ENCODE peak calls at places on chromosomes 13 and 19, in seven cellular contexts. W is fibroblast of pulmonary artery; B is stimulated activated CD8-positive, alpha-beta memory T cell treated with anti-CD3 and anti-CD28 coated beads, Interleukin-15, amount 100 ng/mL, for 24 hours; O is RWPE1; E is heart right ventricle; G is NCI-H1694; T is NCI-H460. Z is an unnamed sample.

GRCh38 chr19:46461537-46461936 is 9.8 kb downstream of the PNMA8A start:
- DNase-seq in O (peak), G (peak), E (no peak), T (no peak), W (no peak), B (no peak), Z (no peak)

GRCh38 chr19:343451-343931 is 1.1 kb downstream of the MIER2 start:
- DNase-seq in G (no peak), W (no peak), T (no peak), B (no peak), O (peak), E (no peak), Z (no peak)

GRCh38 chr19:4108767-4109625 is 14.9 kb downstream of the MAP2K2 start:
- DNase-seq in E (no peak), O (no peak), T (no peak), B (peak), W (no peak), G (no peak), Z (no peak)

GRCh38 chr19:48970923-48971395 is 5.8 kb downstream of the FTL start:
- DNase-seq in G (peak), B (peak), E (peak), T (peak), O (peak), W (peak), Z (peak)

GRCh38 chr13:46288570-46289259 is 77.0 kb downstream of the LRRC63 start:
- DNase-seq in W (peak), T (peak), E (no peak), B (no peak), G (peak), O (peak), Z (peak)

GRCh38 chr19:10228925-10229324 is 2.2 kb downstream of the S1PR2 start:
- DNase-seq in T (no peak), E (no peak), B (no peak), W (peak), O (peak), G (peak), Z (peak)

GRCh38 chr19:14059093-14059480 is 2.8 kb downstream of the PALM3 start:
- DNase-seq in T (no peak), E (no peak), B (peak), O (no peak), W (no peak), G (no peak), Z (no peak)

GRCh38 chr19:39830847-39831246 is 3.1 kb downstream of the DYRK1B start:
- DNase-seq in G (no peak), E (no peak), T (no peak), W (no peak), B (no peak), O (no peak), Z (no peak)

GRCh38 chr19:51187395-51188226 is 37.3 kb upstream of the CD33 start:
- DNase-seq in O (no peak), B (no peak), G (no peak), W (no peak), T (no peak), E (no peak), Z (no peak)

GRCh38 chr19:10846500-10847202 is 1.6 kb upstream of the C19orf38 start:
- DNase-seq in O (no peak), G (no peak), E (no peak), B (no peak), T (no peak), W (no peak), Z (no peak)

GRCh38 chr19:4742717-4743646 is 19.3 kb upstream of the DPP9 start:
- DNase-seq in G (no peak), T (no peak), E (no peak), W (no peak), O (no peak), B (no peak), Z (no peak)

Z was measured in dermis microvascular lymphatic vessel endothelial cell.